ENCODE peak calls at places on chromosome 13, in five cellular contexts. One of them, this sample, is unnamed.

GRCh38 chr13:66844933-66845332 is 385.2 kb downstream of the PCDH9 start:
- DNase-seq in lower leg skin: no peak
- DNase-seq in nephron progenitor cell: no peak
- DNase-seq in CD8-positive, alpha-beta T cell: no peak
- DNase-seq in foreskin fibroblast: no peak
- DNase-seq in this sample: peak; percentile 41

GRCh38 chr13:74570834-74571233 is 436.6 kb upstream of the KLF12 start:
- DNase-seq in lower leg skin: no peak
- DNase-seq in nephron progenitor cell: no peak
- DNase-seq in CD8-positive, alpha-beta T cell: no peak
- DNase-seq in foreskin fibroblast: no peak
- DNase-seq in this sample: no peak

GRCh38 chr13:100490692-100491091 is 97.9 kb downstream of the GGACT start:
- DNase-seq in lower leg skin: no peak
- DNase-seq in nephron progenitor cell: peak; percentile 13
- DNase-seq in CD8-positive, alpha-beta T cell: no peak
- DNase-seq in foreskin fibroblast: no peak
- DNase-seq in this sample: no peak

GRCh38 chr13:114080739-114081561 is 51.5 kb downstream of the RASA3 start:
- DNase-seq in lower leg skin: no peak
- DNase-seq in nephron progenitor cell: peak; percentile 1
- DNase-seq in CD8-positive, alpha-beta T cell: no peak
- DNase-seq in foreskin fibroblast: no peak
- DNase-seq in this sample: peak; percentile 33

GRCh38 chr13:61994174-61994573 is 578.5 kb upstream of the PCDH20 start:
- DNase-seq in lower leg skin: no peak
- DNase-seq in nephron progenitor cell: no peak
- DNase-seq in CD8-positive, alpha-beta T cell: no peak
- DNase-seq in foreskin fibroblast: no peak
- DNase-seq in this sample: no peak

GRCh38 chr13:53405616-53406015 is 377.0 kb downstream of the OLFM4 start:
- DNase-seq in lower leg skin: no peak
- DNase-seq in nephron progenitor cell: peak; percentile 37
- DNase-seq in CD8-positive, alpha-beta T cell: no peak
- DNase-seq in foreskin fibroblast: no peak
- DNase-seq in this sample: no peak

GRCh38 chr13:111315347-111315995 is 5.0 kb upstream of the TEX29 start:
- DNase-seq in lower leg skin: no peak
- DNase-seq in nephron progenitor cell: no peak
- DNase-seq in CD8-positive, alpha-beta T cell: no peak
- DNase-seq in foreskin fibroblast: no peak
- DNase-seq in this sample: no peak

GRCh38 chr13:41970918-41971317 is 10.0 kb upstream of the VWA8 start:
- DNase-seq in lower leg skin: no peak
- DNase-seq in nephron progenitor cell: no peak
- DNase-seq in CD8-positive, alpha-beta T cell: no peak
- DNase-seq in foreskin fibroblast: no peak
- DNase-seq in this sample: no peak

GRCh38 chr13:34277971-34278370 is 460.0 kb downstream of the RFC3 start:
- DNase-seq in lower leg skin: no peak
- DNase-seq in nephron progenitor cell: no peak
- DNase-seq in CD8-positive, alpha-beta T cell: no peak
- DNase-seq in foreskin fibroblast: no peak
- DNase-seq in this sample: no peak

GRCh38 chr13:94464771-94465170 is 14.7 kb downstream of the DCT start:
- DNase-seq in lower leg skin: no peak
- DNase-seq in nephron progenitor cell: no peak
- DNase-seq in CD8-positive, alpha-beta T cell: no peak
- DNase-seq in foreskin fibroblast: no peak
- DNase-seq in this sample: no peak

GRCh38 chr13:46478641-46479040 is 74.3 kb upstream of the LRCH1 start:
- DNase-seq in lower leg skin: no peak
- DNase-seq in nephron progenitor cell: no peak
- DNase-seq in CD8-positive, alpha-beta T cell: no peak
- DNase-seq in foreskin fibroblast: no peak
- DNase-seq in this sample: no peak

GRCh38 chr13:26053418-26053980 is 1.7 kb upstream of the SHISA2 start:
- DNase-seq in lower leg skin: no peak
- DNase-seq in nephron progenitor cell: no peak
- DNase-seq in CD8-positive, alpha-beta T cell: no peak
- DNase-seq in foreskin fibroblast: no peak
- DNase-seq in this sample: no peak

GRCh38 chr13:94617389-94618000 is 15.8 kb downstream of the GPR180 start:
- DNase-seq in lower leg skin: no peak
- DNase-seq in nephron progenitor cell: no peak
- DNase-seq in CD8-positive, alpha-beta T cell: no peak
- DNase-seq in foreskin fibroblast: no peak
- DNase-seq in this sample: no peak

GRCh38 chr13:105333416-105333815 is 1202.0 kb downstream of the EFNB2 start:
- DNase-seq in lower leg skin: no peak
- DNase-seq in nephron progenitor cell: no peak
- DNase-seq in CD8-positive, alpha-beta T cell: no peak
- DNase-seq in foreskin fibroblast: no peak
- DNase-seq in this sample: no peak

DNA sequence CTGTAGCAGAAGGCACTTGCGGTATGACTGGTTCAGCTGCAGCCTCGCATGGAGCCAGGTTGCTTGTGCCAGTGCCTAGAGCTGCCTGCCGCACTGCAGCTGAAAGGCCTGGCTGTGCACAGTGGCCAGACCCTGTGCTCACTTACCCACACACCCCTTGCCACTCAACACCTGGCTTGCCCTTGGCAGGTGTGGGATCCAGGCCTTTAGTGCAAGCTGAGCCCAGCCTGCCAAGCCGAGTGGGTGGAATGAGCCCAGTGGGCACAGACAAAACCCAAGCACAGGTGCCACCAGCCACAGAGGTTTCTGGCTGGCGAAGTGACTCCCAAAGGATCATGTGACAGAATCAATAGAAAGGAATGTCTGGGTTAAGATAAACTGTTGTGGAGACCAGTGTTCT is 19.5 kb downstream of the LIG4 start:
- DNase-seq in lower leg skin: no peak
- DNase-seq in nephron progenitor cell: no peak
- DNase-seq in CD8-positive, alpha-beta T cell: no peak
- DNase-seq in foreskin fibroblast: no peak
- DNase-seq in this sample: no peak
- TF ChIP-seq CTCF in lower leg skin: no peak
- TF ChIP-seq CTCF in nephron progenitor cell: no peak
- TF ChIP-seq CTCF in CD8-positive, alpha-beta T cell: no peak
- TF ChIP-seq CTCF in foreskin fibroblast: no peak
- TF ChIP-seq CTCF in this sample: no peak

GRCh38 chr13:32068255-32068654 is 36.7 kb downstream of the FRY start:
- DNase-seq in lower leg skin: no peak
- DNase-seq in nephron progenitor cell: no peak
- DNase-seq in CD8-positive, alpha-beta T cell: no peak
- DNase-seq in foreskin fibroblast: no peak
- DNase-seq in this sample: no peak
- TF ChIP-seq CTCF in lower leg skin: no peak
- TF ChIP-seq CTCF in nephron progenitor cell: no peak
- TF ChIP-seq CTCF in CD8-positive, alpha-beta T cell: no peak
- TF ChIP-seq CTCF in foreskin fibroblast: no peak
- TF ChIP-seq CTCF in this sample: no peak

DNA sequence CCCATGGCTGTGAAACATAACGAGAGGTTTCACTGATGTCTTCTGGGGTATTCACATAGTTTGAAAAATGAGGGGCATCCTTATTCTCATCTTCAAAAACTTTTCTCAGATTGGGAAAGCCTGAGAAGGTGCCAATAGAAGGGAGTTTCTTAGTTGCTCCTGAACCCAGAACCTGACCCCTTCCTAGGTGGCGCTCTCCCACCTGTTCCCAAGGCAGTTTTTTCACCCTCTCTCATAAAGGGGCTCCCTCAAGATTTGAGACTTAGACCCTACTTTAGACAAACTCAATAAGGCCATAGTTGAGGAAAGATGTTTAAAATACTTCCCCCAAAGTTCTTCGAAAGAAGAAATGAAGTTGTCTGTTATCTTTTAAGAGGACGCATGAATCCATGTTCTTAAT is 142.2 kb downstream of the FGF9 start:
- DNase-seq in lower leg skin: no peak
- DNase-seq in nephron progenitor cell: no peak
- DNase-seq in CD8-positive, alpha-beta T cell: no peak
- DNase-seq in foreskin fibroblast: no peak
- DNase-seq in this sample: no peak
- TF ChIP-seq CTCF in lower leg skin: no peak
- TF ChIP-seq CTCF in nephron progenitor cell: no peak
- TF ChIP-seq CTCF in CD8-positive, alpha-beta T cell: no peak
- TF ChIP-seq CTCF in foreskin fibroblast: no peak
- TF ChIP-seq CTCF in this sample: no peak

GRCh38 chr13:71865858-71866172 is 1.2 kb downstream of the DACH1 start:
- DNase-seq in lower leg skin: no peak
- DNase-seq in nephron progenitor cell: no peak
- DNase-seq in CD8-positive, alpha-beta T cell: no peak
- DNase-seq in foreskin fibroblast: no peak
- DNase-seq in this sample: peak; percentile 44

GRCh38 chr13:71867101-71867814 is at the start of gene DACH1:
- DNase-seq in lower leg skin: no peak
- DNase-seq in nephron progenitor cell: peak; percentile 70
- DNase-seq in CD8-positive, alpha-beta T cell: no peak
- DNase-seq in foreskin fibroblast: peak; percentile 9
- DNase-seq in this sample: peak; percentile 48

GRCh38 chr13:71864094-71864980 is 2.7 kb downstream of the DACH1 start:
- DNase-seq in lower leg skin: no peak
- DNase-seq in nephron progenitor cell: peak; percentile 70
- DNase-seq in CD8-positive, alpha-beta T cell: no peak
- DNase-seq in foreskin fibroblast: no peak
- DNase-seq in this sample: peak; percentile 55

GRCh38 chr13:71864981-71865857 is 1.8 kb downstream of the DACH1 start:
- DNase-seq in lower leg skin: no peak
- DNase-seq in nephron progenitor cell: peak; percentile 66
- DNase-seq in CD8-positive, alpha-beta T cell: peak; percentile 20
- DNase-seq in foreskin fibroblast: no peak
- DNase-seq in this sample: peak; percentile 49

DNA sequence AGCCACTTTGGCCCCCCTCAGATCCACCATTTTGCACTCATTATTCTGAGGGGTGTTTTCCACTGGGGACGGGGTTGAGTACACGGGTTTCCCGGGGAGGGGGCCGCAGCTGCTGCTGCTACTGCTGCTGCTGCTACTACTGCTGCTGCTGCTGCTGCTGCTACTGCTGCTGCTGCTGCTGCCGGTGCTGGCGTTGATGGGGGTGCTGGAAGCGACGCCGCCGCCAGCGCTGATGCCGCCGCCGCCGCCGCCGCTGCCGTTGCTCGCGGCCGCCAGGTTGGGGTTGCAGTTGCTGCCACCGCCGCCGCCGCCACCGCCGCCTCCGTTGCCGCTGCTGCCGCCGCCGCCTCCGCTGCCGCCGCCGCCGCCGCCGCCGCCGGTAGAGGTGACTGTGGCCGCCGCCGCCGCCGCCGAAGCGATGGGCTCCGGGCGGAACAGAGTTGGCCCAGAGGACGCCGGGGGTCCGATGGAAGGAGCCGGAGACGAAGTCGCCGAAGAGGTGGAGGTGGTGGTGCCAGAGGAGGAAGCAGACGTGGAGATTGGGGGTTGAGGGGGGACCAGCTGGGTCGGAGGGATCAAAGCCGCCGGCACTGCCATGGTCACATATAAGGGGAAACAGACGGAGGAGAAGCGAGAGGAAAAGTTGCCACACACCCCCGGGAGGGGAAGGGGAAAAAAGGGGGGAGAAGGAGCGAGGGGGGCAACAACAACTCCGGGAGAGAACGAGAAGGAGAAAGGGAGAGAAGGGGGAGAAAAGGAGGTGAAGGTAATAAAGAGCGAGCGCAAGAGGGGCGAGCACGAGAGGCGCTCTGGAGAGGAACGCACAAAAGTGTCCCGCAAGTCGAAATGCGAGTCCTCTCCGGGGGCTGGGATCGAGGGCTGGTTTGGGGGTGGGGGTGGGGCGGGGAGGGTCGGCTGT is 572 bp downstream of the DACH1 start:
- DNase-seq in lower leg skin: no peak
- DNase-seq in nephron progenitor cell: peak; percentile 72
- DNase-seq in CD8-positive, alpha-beta T cell: peak; percentile 26
- DNase-seq in foreskin fibroblast: no peak
- DNase-seq in this sample: no peak
- TF ChIP-seq CTCF in lower leg skin: no peak
- TF ChIP-seq CTCF in nephron progenitor cell: no peak
- TF ChIP-seq CTCF in CD8-positive, alpha-beta T cell: no peak
- TF ChIP-seq CTCF in foreskin fibroblast: no peak
- TF ChIP-seq CTCF in this sample: no peak

DNA sequence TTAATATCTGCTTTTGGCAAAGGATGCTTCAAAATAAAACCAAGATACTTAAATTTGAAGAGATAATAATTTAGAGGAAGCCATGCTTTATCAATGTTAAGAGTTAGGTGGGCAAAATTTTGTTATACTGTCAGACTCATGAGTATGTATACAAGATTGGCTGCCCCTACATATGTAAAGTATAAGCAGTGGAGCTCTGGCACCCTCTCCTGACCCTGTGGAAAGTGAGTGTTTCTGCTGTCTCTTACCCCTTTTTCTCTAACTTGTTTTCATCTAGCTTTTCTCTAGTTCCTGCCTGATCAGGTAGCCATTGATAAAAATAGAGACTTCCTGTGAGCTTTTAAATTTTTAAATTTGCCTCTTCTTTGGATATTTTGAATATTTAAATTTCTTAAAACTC is 710.9 kb upstream of the SPRY2 start:
- DNase-seq in lower leg skin: no peak
- DNase-seq in nephron progenitor cell: no peak
- DNase-seq in CD8-positive, alpha-beta T cell: no peak
- DNase-seq in foreskin fibroblast: no peak
- DNase-seq in this sample: no peak
- TF ChIP-seq CTCF in lower leg skin: no peak
- TF ChIP-seq CTCF in nephron progenitor cell: peak; percentile 11
- TF ChIP-seq CTCF in CD8-positive, alpha-beta T cell: no peak
- TF ChIP-seq CTCF in foreskin fibroblast: no peak
- TF ChIP-seq CTCF in this sample: no peak

This sample was measured in CD14-positive monocyte.